ENCODE peak calls at places on chromosomes 4 and X, in five cellular contexts. L, V, W, E and I are unnamed samples.

GRCh38 chrX:47194388-47194787 is 759 bp downstream of the UBA1 start:
- DNase-seq in W (no peak), L (no peak), V (no peak), E (no peak), I (no peak)

GRCh38 chr4:2837110-2837903 is 6.3 kb upstream of the ADD1 start:
- DNase-seq in V (no peak), W (no peak), E (peak), L (no peak), I (peak)

GRCh38 chrX:110145854-110146253 is 142.9 kb downstream of the TMEM164 start:
- DNase-seq in W (no peak), E (no peak), V (no peak), L (peak), I (no peak)

GRCh38 chr4:61375316-61375715 is 175.2 kb downstream of the ADGRL3 start:
- DNase-seq in L (no peak), V (no peak), E (no peak), W (no peak), I (no peak)

GRCh38 chrX:361231-362145 is 25.2 kb downstream of the PPP2R3B start:
- DNase-seq in L (no peak), V (no peak), W (no peak), E (no peak), I (no peak)

GRCh38 chrX:13506574-13506973 is 62.8 kb upstream of the EGFL6 start:
- DNase-seq in V (peak), L (peak), W (no peak), E (no peak), I (no peak)

GRCh38 chr4:111434581-111434980 is 710.7 kb upstream of the FAM241A start:
- DNase-seq in E (no peak), L (no peak), V (no peak), W (no peak), I (no peak)

GRCh38 chr4:4854649-4855292 is 4.7 kb upstream of the MSX1 start:
- DNase-seq in E (peak), V (no peak), W (no peak), L (no peak), I (no peak)

GRCh38 chr4:152679414-152680281 is at the start of gene TMEM154:
- DNase-seq in V (no peak), W (no peak), L (peak), E (peak), I (peak)

GRCh38 chr4:94507708-94508107 is 56.0 kb downstream of the PDLIM5 start:
- DNase-seq in E (no peak), W (no peak), V (peak), L (peak), I (no peak)

GRCh38 chrX:1053072-1053471 is 159.4 kb downstream of the CRLF2 start:
- DNase-seq in W (no peak), E (no peak), V (no peak), L (no peak), I (no peak)

GRCh38 chrX:151151668-151152267 is 24.6 kb upstream of the GPR50 start:
- DNase-seq in L (peak), W (no peak), V (peak), E (no peak), I (no peak)

GRCh38 chr4:177109769-177110168 is 199.9 kb upstream of the NEIL3 start:
- DNase-seq in V (no peak), L (no peak), W (no peak), E (no peak), I (no peak)

GRCh38 chr4:111512081-111512774 is 633.0 kb upstream of the FAM241A start:
- DNase-seq in W (no peak), L (peak), E (no peak), V (peak), I (no peak)

GRCh38 chr4:94766856-94767255 is 9.1 kb downstream of the BMPR1B start:
- DNase-seq in W (no peak), E (no peak), L (no peak), V (no peak), I (no peak)

GRCh38 chr4:159600102-159600501 is 497.2 kb downstream of the RAPGEF2 start:
- DNase-seq in L (no peak), W (no peak), E (no peak), V (no peak), I (no peak)

GRCh38 chr4:144399927-144400326 is 246.0 kb upstream of the HHIP start:
- DNase-seq in W (no peak), E (no peak), L (peak), V (peak), I (no peak)

GRCh38 chr4:10605746-10606482 is 78.7 kb downstream of the CLNK start:
- DNase-seq in V (no peak), L (no peak), W (no peak), E (no peak), I (no peak)

GRCh38 chr4:3338321-3338838 is 45.6 kb downstream of the RGS12 start:
- DNase-seq in L (no peak), W (no peak), E (no peak), V (no peak), I (no peak)

GRCh38 chr4:186554485-186554884 is 882 bp downstream of the MTNR1A start:
- DNase-seq in V (peak), W (no peak), L (no peak), E (no peak), I (no peak)

GRCh38 chrX:119726900-119727555 is 31.4 kb upstream of the SOWAHD start:
- DNase-seq in L (no peak), E (no peak), V (no peak), W (no peak), I (no peak)

GRCh38 chrX:19840899-19841648 is 46.3 kb downstream of the SH3KBP1 start:
- DNase-seq in W (no peak), E (no peak), V (no peak), L (no peak), I (no peak)

GRCh38 chrX:103549920-103550319 is 30.6 kb upstream of the RAB40A start:
- DNase-seq in W (no peak), V (no peak), L (no peak), E (no peak), I (no peak)

GRCh38 chr4:90951037-90951436 is 823.8 kb downstream of the CCSER1 start:
- DNase-seq in E (no peak), L (peak), W (no peak), V (peak), I (no peak)

GRCh38 chr4:101232074-101232776 is 115.1 kb downstream of the PPP3CA start:
- DNase-seq in L (peak), V (no peak), W (no peak), E (no peak), I (no peak)

GRCh38 chr4:53130896-53131561 is 234.8 kb downstream of the SCFD2 start:
- DNase-seq in V (no peak), L (no peak), E (no peak), W (no peak), I (no peak)

GRCh38 chr4:101200561-101200960 is 146.8 kb downstream of the PPP3CA start:
- DNase-seq in W (no peak), L (peak), E (no peak), V (peak), I (no peak)

GRCh38 chr4:36292551-36293188 is 11.3 kb downstream of the DTHD1 start:
- DNase-seq in W (no peak), V (no peak), E (no peak), L (no peak), I (no peak)

GRCh38 chr4:30370105-30370504 is 350.1 kb upstream of the PCDH7 start:
- DNase-seq in V (no peak), W (no peak), E (no peak), L (no peak), I (no peak)

GRCh38 chr4:149784018-149784417 is 31.6 kb downstream of the IQCM start:
- DNase-seq in E (no peak), W (no peak), V (no peak), L (peak), I (no peak)

GRCh38 chr4:41358626-41359025 is 101.9 kb downstream of the UCHL1 start:
- DNase-seq in W (no peak), L (no peak), V (no peak), E (no peak), I (no peak)

GRCh38 chr4:147816382-147817254 is 84.7 kb downstream of the ARHGAP10 start:
- DNase-seq in V (no peak), L (no peak), E (no peak), W (no peak), I (no peak)
- TF ChIP-seq POLR2AphosphoS5 in V (no peak), L (no peak), E (peak), W (peak), I (no peak)

GRCh38 chr4:170875868-170876267 is 786.1 kb upstream of the AADAT start:
- DNase-seq in E (no peak), W (no peak), L (no peak), V (peak), I (no peak)
- TF ChIP-seq CTCF in E (no peak), W (no peak), L (no peak), V (peak), I (no peak)

GRCh38 chrX:107374831-107375230 is 74.6 kb upstream of the FRMPD3 start:
- DNase-seq in V (no peak), E (no peak), W (no peak), L (no peak), I (no peak)
- H3K27ac ChIP-seq in V (no peak), E (no peak), W (no peak), L (no peak), I (no peak)

GRCh38 chrX:42934020-42934701 is 156.2 kb upstream of the PPP1R2C start:
- DNase-seq in W (no peak), E (no peak), V (no peak), L (peak), I (peak)
- TF ChIP-seq POLR2AphosphoS5 in W (no peak), E (no peak), V (no peak), L (no peak), I (no peak)